ENCODE peak calls at places on chromosomes 5 and 9, in six cellular contexts. One of them, this sample, is unnamed.

GRCh38 chr9:18255747-18256146 is 218.2 kb upstream of the ADAMTSL1 start:
- DNase-seq in GM23248: peak; percentile 47
- DNase-seq in upper lobe of left lung: no peak
- DNase-seq in left lung: no peak
- DNase-seq in left ventricle myocardium inferior: no peak
- DNase-seq in ovary: no peak
- DNase-seq in this sample: no peak

GRCh38 chr5:50501510-50502209 is 60.6 kb upstream of the EMB start:
- DNase-seq in ovary: no peak
- DNase-seq in GM23248: no peak
- DNase-seq in left lung: no peak
- DNase-seq in upper lobe of left lung: no peak
- DNase-seq in left ventricle myocardium inferior: no peak
- DNase-seq in this sample: no peak

GRCh38 chr5:134463991-134464760 is 52.5 kb upstream of the CDKN2AIPNL start:
- DNase-seq in left ventricle myocardium inferior: no peak
- DNase-seq in ovary: no peak
- DNase-seq in GM23248: peak; percentile 49
- DNase-seq in left lung: no peak
- DNase-seq in upper lobe of left lung: no peak
- DNase-seq in this sample: no peak

GRCh38 chr9:124894741-124895170 is 32.8 kb downstream of the ARPC5L start:
- DNase-seq in GM23248: peak; percentile 64
- DNase-seq in ovary: no peak
- DNase-seq in left lung: no peak
- DNase-seq in upper lobe of left lung: no peak
- DNase-seq in left ventricle myocardium inferior: no peak
- DNase-seq in this sample: no peak

GRCh38 chr9:135189497-135189896 is 102.0 kb downstream of the OLFM1 start:
- DNase-seq in upper lobe of left lung: no peak
- DNase-seq in GM23248: no peak
- DNase-seq in left lung: no peak
- DNase-seq in ovary: no peak
- DNase-seq in left ventricle myocardium inferior: no peak
- DNase-seq in this sample: no peak

GRCh38 chr5:139671096-139671841 is 23.1 kb downstream of the CXXC5 start:
- DNase-seq in GM23248: no peak
- DNase-seq in upper lobe of left lung: no peak
- DNase-seq in left ventricle myocardium inferior: peak; percentile 47
- DNase-seq in ovary: no peak
- DNase-seq in left lung: no peak
- DNase-seq in this sample: no peak

GRCh38 chr5:59678959-59679358 is 214.6 kb downstream of the PDE4D start:
- DNase-seq in left lung: no peak
- DNase-seq in GM23248: no peak
- DNase-seq in upper lobe of left lung: no peak
- DNase-seq in left ventricle myocardium inferior: no peak
- DNase-seq in ovary: no peak
- DNase-seq in this sample: no peak

GRCh38 chr5:54603372-54603771 is 85.8 kb downstream of the SNX18 start:
- DNase-seq in upper lobe of left lung: no peak
- DNase-seq in left lung: no peak
- DNase-seq in GM23248: peak; percentile 35
- DNase-seq in ovary: no peak
- DNase-seq in left ventricle myocardium inferior: no peak
- DNase-seq in this sample: no peak

GRCh38 chr9:135533674-135534073 is 12.3 kb upstream of the OBP2A start:
- DNase-seq in left lung: no peak
- DNase-seq in ovary: no peak
- DNase-seq in upper lobe of left lung: no peak
- DNase-seq in left ventricle myocardium inferior: no peak
- DNase-seq in GM23248: no peak
- DNase-seq in this sample: no peak

GRCh38 chr9:112174965-112175795 is at the start of gene SUSD1:
- DNase-seq in upper lobe of left lung: peak; percentile 51
- DNase-seq in ovary: no peak
- DNase-seq in GM23248: peak; percentile 49
- DNase-seq in left lung: peak; percentile 61
- DNase-seq in left ventricle myocardium inferior: peak; percentile 58
- DNase-seq in this sample: peak; percentile 59

GRCh38 chr9:110048473-110048975 is 159.4 kb downstream of the C9orf152 start:
- DNase-seq in left ventricle myocardium inferior: peak; percentile 84
- DNase-seq in left lung: peak; percentile 86
- DNase-seq in ovary: peak; percentile 74
- DNase-seq in GM23248: peak; percentile 85
- DNase-seq in upper lobe of left lung: peak; percentile 83
- DNase-seq in this sample: peak; percentile 94

GRCh38 chr5:151897017-151897552 is 27.6 kb downstream of the GLRA1 start:
- DNase-seq in ovary: no peak
- DNase-seq in upper lobe of left lung: no peak
- DNase-seq in left lung: no peak
- DNase-seq in left ventricle myocardium inferior: no peak
- DNase-seq in GM23248: no peak
- DNase-seq in this sample: no peak

GRCh38 chr9:109887079-109887478 is 107.1 kb downstream of the PALM2AKAP2 start:
- DNase-seq in left ventricle myocardium inferior: peak; percentile 35
- DNase-seq in left lung: no peak
- DNase-seq in GM23248: peak; percentile 80
- DNase-seq in upper lobe of left lung: no peak
- DNase-seq in ovary: no peak
- DNase-seq in this sample: no peak

GRCh38 chr5:150632305-150633160 is 7.9 kb upstream of the SYNPO start:
- DNase-seq in left ventricle myocardium inferior: no peak
- DNase-seq in upper lobe of left lung: no peak
- DNase-seq in ovary: no peak
- DNase-seq in left lung: no peak
- DNase-seq in GM23248: peak; percentile 56
- DNase-seq in this sample: no peak

GRCh38 chr9:129458663-129459549 is 162.0 kb downstream of the C9orf50 start:
- DNase-seq in left lung: peak; percentile 54
- DNase-seq in ovary: peak; percentile 78
- DNase-seq in GM23248: peak; percentile 61
- DNase-seq in upper lobe of left lung: peak; percentile 64
- DNase-seq in left ventricle myocardium inferior: peak; percentile 54
- DNase-seq in this sample: peak; percentile 78

GRCh38 chr5:90099099-90099498 is 310.5 kb downstream of the CETN3 start:
- DNase-seq in left ventricle myocardium inferior: no peak
- DNase-seq in upper lobe of left lung: no peak
- DNase-seq in ovary: no peak
- DNase-seq in GM23248: no peak
- DNase-seq in left lung: no peak
- DNase-seq in this sample: no peak

GRCh38 chr9:132204883-132205282 is 43.0 kb downstream of the NTNG2 start:
- DNase-seq in ovary: no peak
- DNase-seq in upper lobe of left lung: no peak
- DNase-seq in GM23248: no peak
- DNase-seq in left ventricle myocardium inferior: no peak
- DNase-seq in left lung: no peak
- DNase-seq in this sample: no peak

GRCh38 chr9:93343663-93344062 is 107.8 kb upstream of the FAM120A start:
- DNase-seq in left lung: no peak
- DNase-seq in GM23248: no peak
- DNase-seq in left ventricle myocardium inferior: no peak
- DNase-seq in upper lobe of left lung: no peak
- DNase-seq in ovary: no peak
- DNase-seq in this sample: no peak

GRCh38 chr5:135271533-135272310 is 127.3 kb downstream of the MACROH2A1 start:
- DNase-seq in GM23248: peak; percentile 55
- DNase-seq in ovary: no peak
- DNase-seq in left lung: no peak
- DNase-seq in upper lobe of left lung: no peak
- DNase-seq in left ventricle myocardium inferior: no peak
- DNase-seq in this sample: no peak

GRCh38 chr5:138569759-138570158 is 5.4 kb downstream of the HSPA9 start:
- DNase-seq in upper lobe of left lung: no peak
- DNase-seq in left lung: no peak
- DNase-seq in GM23248: peak; percentile 48
- DNase-seq in ovary: no peak
- DNase-seq in left ventricle myocardium inferior: no peak
- DNase-seq in this sample: no peak

GRCh38 chr9:99721898-99722297 is 99.8 kb upstream of the NR4A3 start:
- DNase-seq in upper lobe of left lung: no peak
- DNase-seq in GM23248: no peak
- DNase-seq in left lung: no peak
- DNase-seq in ovary: no peak
- DNase-seq in left ventricle myocardium inferior: no peak
- DNase-seq in this sample: no peak

GRCh38 chr9:109926321-109926959 is 146.4 kb downstream of the PALM2AKAP2 start:
- DNase-seq in ovary: no peak
- DNase-seq in left lung: peak; percentile 49
- DNase-seq in left ventricle myocardium inferior: no peak
- DNase-seq in upper lobe of left lung: no peak
- DNase-seq in GM23248: no peak
- DNase-seq in this sample: peak; percentile 69

GRCh38 chr9:131804826-131805225 is 65.0 kb upstream of the RAPGEF1 start:
- DNase-seq in ovary: no peak
- DNase-seq in left ventricle myocardium inferior: no peak
- DNase-seq in GM23248: no peak
- DNase-seq in upper lobe of left lung: no peak
- DNase-seq in left lung: no peak
- DNase-seq in this sample: no peak

GRCh38 chr5:124262443-124262842 is 484.0 kb downstream of the ZNF608 start:
- DNase-seq in ovary: no peak
- DNase-seq in left ventricle myocardium inferior: no peak
- DNase-seq in GM23248: no peak
- DNase-seq in left lung: no peak
- DNase-seq in upper lobe of left lung: no peak
- DNase-seq in this sample: no peak

GRCh38 chr5:40790947-40791593 is 7.1 kb downstream of the PRKAA1 start:
- DNase-seq in left lung: no peak
- DNase-seq in left ventricle myocardium inferior: no peak
- DNase-seq in upper lobe of left lung: no peak
- DNase-seq in GM23248: peak; percentile 68
- DNase-seq in ovary: no peak
- DNase-seq in this sample: no peak

DNA sequence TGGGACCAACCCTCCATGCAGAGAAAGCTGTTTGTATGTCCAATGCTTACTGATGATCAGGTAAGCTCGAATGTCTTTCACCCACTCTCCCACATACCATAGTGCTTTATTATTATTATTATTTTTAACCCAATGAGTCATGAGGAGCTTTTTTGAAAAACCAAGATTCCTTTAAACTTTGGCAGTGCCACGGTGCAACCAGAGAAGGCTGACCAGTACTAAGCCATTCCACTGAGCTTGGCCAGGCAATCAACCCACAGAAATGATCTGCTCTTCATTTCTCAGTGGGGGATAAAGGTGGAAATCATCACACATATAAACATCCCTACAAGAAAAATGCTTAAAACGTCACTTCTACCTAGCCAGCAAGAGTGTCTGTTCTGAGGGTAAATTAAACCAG is 35.5 kb downstream of the JAKMIP2 start:
- DNase-seq in ovary: no peak
- DNase-seq in left lung: no peak
- DNase-seq in upper lobe of left lung: no peak
- DNase-seq in left ventricle myocardium inferior: no peak
- DNase-seq in GM23248: no peak
- DNase-seq in this sample: no peak
- H3K4me1 ChIP-seq in ovary: no peaks in the 10 kb centered on the region
- H3K4me1 ChIP-seq in left lung: no peaks in the 10 kb centered on the region
- H3K4me1 ChIP-seq in upper lobe of left lung: no peaks in the 10 kb centered on the region
- H3K4me1 ChIP-seq in left ventricle myocardium inferior: peaks cover 5% of the 10 kb centered on the region
- H3K4me1 ChIP-seq in GM23248: no peaks in the 10 kb centered on the region
- H3K4me1 ChIP-seq in this sample: no peaks in the 10 kb centered on the region

DNA sequence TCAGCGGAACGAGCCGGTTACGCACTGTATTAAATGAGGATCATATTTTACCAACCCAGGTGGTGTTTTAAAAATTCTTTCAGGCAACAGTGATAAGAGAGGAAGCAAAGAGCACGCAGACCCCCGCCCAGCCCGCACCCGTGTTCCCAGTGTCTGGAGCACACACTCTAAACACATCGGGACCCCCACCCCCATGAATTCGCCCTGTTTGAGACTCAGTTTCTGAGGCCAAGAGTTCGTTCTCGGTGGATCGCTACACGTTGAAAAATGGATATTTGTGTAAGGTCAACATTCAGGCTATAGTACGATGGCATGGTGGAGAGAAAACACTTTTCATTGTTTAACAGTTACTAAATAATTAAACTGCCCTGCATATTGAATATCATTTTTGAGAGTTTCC is 196.2 kb downstream of the MEF2C start:
- DNase-seq in GM23248: no peak
- DNase-seq in left ventricle myocardium inferior: no peak
- DNase-seq in ovary: no peak
- DNase-seq in left lung: no peak
- DNase-seq in upper lobe of left lung: no peak
- DNase-seq in this sample: no peak
- H3K4me1 ChIP-seq in GM23248: peaks cover 8% of the 10 kb centered on the region
- H3K4me1 ChIP-seq in left ventricle myocardium inferior: peaks cover 42% of the 10 kb centered on the region
- H3K4me1 ChIP-seq in ovary: no peaks in the 10 kb centered on the region
- H3K4me1 ChIP-seq in left lung: no peaks in the 10 kb centered on the region
- H3K4me1 ChIP-seq in upper lobe of left lung: peaks cover 15% of the 10 kb centered on the region
- H3K4me1 ChIP-seq in this sample: no peaks in the 10 kb centered on the region

DNA sequence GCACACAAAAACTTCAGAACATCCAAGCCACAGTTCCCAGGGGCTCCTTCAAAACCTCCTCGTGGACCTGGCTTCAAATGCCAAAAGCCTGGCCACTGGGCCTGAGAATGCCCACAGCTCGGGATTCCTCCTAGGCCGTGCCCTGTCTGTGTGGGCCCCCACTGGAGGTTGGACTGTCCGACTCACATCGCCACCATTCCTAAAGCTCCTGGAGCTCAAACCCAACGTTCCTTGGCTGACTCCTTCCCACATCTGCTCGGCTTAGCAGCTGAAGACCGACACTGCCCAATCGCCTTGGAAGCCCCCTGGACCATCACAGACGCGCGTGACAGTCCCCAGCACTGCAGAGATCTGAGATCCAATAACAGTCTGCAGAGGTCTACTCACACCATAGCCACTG is 7.7 kb downstream of the SIT1 start:
- DNase-seq in ovary: no peak
- DNase-seq in GM23248: no peak
- DNase-seq in upper lobe of left lung: no peak
- DNase-seq in left lung: no peak
- DNase-seq in left ventricle myocardium inferior: no peak
- DNase-seq in this sample: no peak
- H3K4me1 ChIP-seq in ovary: peaks cover 3% of the 10 kb centered on the region
- H3K4me1 ChIP-seq in GM23248: peaks cover 29% of the 10 kb centered on the region
- H3K4me1 ChIP-seq in upper lobe of left lung: peaks cover 11% of the 10 kb centered on the region
- H3K4me1 ChIP-seq in left lung: no peaks in the 10 kb centered on the region
- H3K4me1 ChIP-seq in left ventricle myocardium inferior: peaks cover 14% of the 10 kb centered on the region
- H3K4me1 ChIP-seq in this sample: no peaks in the 10 kb centered on the region

DNA sequence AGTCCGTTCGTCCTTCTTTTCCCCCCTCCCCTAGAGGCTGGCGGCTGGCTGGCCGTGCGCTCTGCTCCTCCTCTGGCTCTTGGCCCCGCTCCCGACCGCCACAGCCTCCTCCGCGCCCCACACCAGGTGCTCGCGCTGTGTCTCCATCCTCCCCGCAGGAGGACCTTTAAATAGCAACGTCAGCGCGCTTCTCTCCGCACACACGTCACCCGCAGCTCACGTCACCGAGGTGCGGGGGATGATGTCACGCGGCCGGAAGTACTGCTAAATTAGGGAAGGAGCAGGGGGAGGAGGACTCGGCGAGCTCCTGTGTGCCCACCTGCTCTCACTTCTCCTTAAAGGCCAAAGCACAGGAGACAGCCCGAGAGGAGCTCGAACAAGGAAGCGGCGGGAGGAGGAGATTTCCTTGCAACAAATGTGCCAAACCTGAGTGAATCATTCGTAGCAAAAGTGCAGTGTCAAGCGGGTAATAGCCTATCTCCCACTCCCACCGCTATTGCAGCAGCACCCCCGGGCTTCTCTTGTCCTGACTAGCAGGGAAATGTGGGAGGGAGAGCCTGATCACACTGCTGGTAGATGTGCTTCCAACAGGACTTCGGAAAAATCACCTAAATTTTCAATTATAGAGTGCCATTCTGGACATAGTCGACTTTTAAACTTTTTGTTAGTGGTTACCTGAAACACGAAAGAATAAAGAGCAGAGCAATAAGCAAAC is 614 bp upstream of the HOMER1 start:
- DNase-seq in upper lobe of left lung: peak; percentile 89
- DNase-seq in left ventricle myocardium inferior: peak; percentile 89
- DNase-seq in left lung: peak; percentile 93
- DNase-seq in GM23248: peak; percentile 96
- DNase-seq in ovary: peak; percentile 95
- DNase-seq in this sample: peak; percentile 93
- H3K4me1 ChIP-seq in upper lobe of left lung: peaks cover 5% of the 10 kb centered on the region
- H3K4me1 ChIP-seq in left ventricle myocardium inferior: peaks cover 30% of the 10 kb centered on the region
- H3K4me1 ChIP-seq in left lung: peaks cover 2% of the 10 kb centered on the region
- H3K4me1 ChIP-seq in GM23248: peaks cover 14% of the 10 kb centered on the region
- H3K4me1 ChIP-seq in ovary: peaks cover 2% of the 10 kb centered on the region
- H3K4me1 ChIP-seq in this sample: no peaks in the 10 kb centered on the region